ENCODE peak calls at places on chromosomes 4 and X, in five cellular contexts. T is stimulated activated CD4-positive, alpha-beta T cell treated with anti-CD3 and anti-CD28 coated beads, Interleukin-4, amount 100 ng/mL, for 24 hours; Y is Right ventricle myocardium superior; K is Calu3; S is CD4-positive, alpha-beta T cell. E is an unnamed sample.

GRCh38 chrX:138890491-138890890 is 179.0 kb upstream of the FGF13 start:
- DNase-seq in T (no peak), Y (no peak), K (no peak), S (no peak), E (no peak)

GRCh38 chr4:48271048-48271452 is 1.4 kb upstream of the TEC start:
- DNase-seq in T (no peak), Y (no peak), K (no peak), S (no peak), E (no peak)

GRCh38 chr4:105978684-105979296 is 83.5 kb downstream of the NPNT start:
- DNase-seq in T (no peak), Y (peak), K (no peak), S (no peak), E (peak)

GRCh38 chrX:47384502-47384901 is 14.1 kb downstream of the ZNF157 start:
- DNase-seq in T (peak), Y (no peak), K (peak), S (peak), E (no peak)

GRCh38 chr4:156298230-156298629 is 344.6 kb upstream of the CTSO start:
- DNase-seq in T (no peak), Y (peak), K (no peak), S (no peak), E (no peak)

GRCh38 chrX:36909584-36909983 is 98.6 kb upstream of the FAM47C start:
- DNase-seq in T (no peak), Y (no peak), K (no peak), S (no peak), E (no peak)

GRCh38 chr4:37662861-37663390 is 23.2 kb downstream of the RELL1 start:
- DNase-seq in T (no peak), Y (peak), K (no peak), S (no peak), E (no peak)

GRCh38 chr4:109729155-109729562 is 711 bp downstream of the PLA2G12A start:
- DNase-seq in T (no peak), Y (no peak), K (no peak), S (no peak), E (no peak)

GRCh38 chr4:150237110-150237852 is 159.0 kb downstream of the DCLK2 start:
- DNase-seq in T (no peak), Y (no peak), K (no peak), S (no peak), E (no peak)

GRCh38 chr4:10701702-10702460 is 17.3 kb upstream of the CLNK start:
- DNase-seq in T (no peak), Y (no peak), K (no peak), S (no peak), E (no peak)

GRCh38 chr4:104743141-104743748 is 248.6 kb upstream of the CXXC4 start:
- DNase-seq in T (no peak), Y (no peak), K (no peak), S (no peak), E (no peak)

GRCh38 chrX:70445876-70446275 is 1.2 kb downstream of the DLG3 start:
- DNase-seq in T (no peak), Y (no peak), K (no peak), S (no peak), E (no peak)

GRCh38 chr4:17347445-17347844 is 164.4 kb downstream of the QDPR start:
- DNase-seq in T (peak), Y (no peak), K (peak), S (no peak), E (no peak)

GRCh38 chr4:891747-892146 is 40.4 kb downstream of the GAK start:
- DNase-seq in T (peak), Y (no peak), K (no peak), S (no peak), E (no peak)

GRCh38 chr4:15078682-15079642 is 76.7 kb downstream of the CPEB2 start:
- DNase-seq in T (no peak), Y (no peak), K (no peak), S (no peak), E (no peak)

GRCh38 chr4:53067125-53067802 is 205.1 kb downstream of the RASL11B start:
- DNase-seq in T (no peak), Y (no peak), K (no peak), S (no peak), E (no peak)

GRCh38 chr4:101065935-101066485 is 281.3 kb downstream of the PPP3CA start:
- DNase-seq in T (no peak), Y (no peak), K (no peak), S (no peak), E (no peak)

GRCh38 chrX:51144828-51145442 is 187.7 kb upstream of the NUDT10 start:
- DNase-seq in T (peak), Y (no peak), K (peak), S (peak), E (no peak)

GRCh38 chr4:178577933-178578332 is 1135.7 kb upstream of the AGA start:
- DNase-seq in T (no peak), Y (no peak), K (no peak), S (no peak), E (no peak)